ENCODE peak calls at places on chromosomes 11 and 22, in six cellular contexts. Z is MM.1S, M is HEK293T, T is G401, L is HT1080, D is H9. F is an unnamed sample.

GRCh38 chr11:19871531-19871930 is 158.9 kb downstream of the NAV2 start:
- DNase-seq in Z (no peak), M (no peak), T (peak; percentile 88), L (no peak), D (no peak), F (no peak)

GRCh38 chr22:27407369-27407985 is 394.1 kb downstream of the MN1 start:
- DNase-seq in Z (no peak), M (no peak), T (no peak), L (no peak), D (no peak), F (no peak)

GRCh38 chr22:38033522-38034277 is 23.5 kb upstream of the PICK1 start:
- DNase-seq in Z (no peak), M (no peak), T (peak; percentile 53), L (no peak), D (peak; percentile 26), F (no peak)

GRCh38 chr11:124535552-124536232 is 7.8 kb downstream of the OR8B12 start:
- DNase-seq in Z (no peak), M (no peak), T (no peak), L (peak; percentile 26), D (no peak), F (peak; percentile 7)

GRCh38 chr11:75508051-75508561 is 17.6 kb downstream of the GDPD5 start:
- DNase-seq in Z (no peak), M (no peak), T (no peak), L (no peak), D (no peak), F (no peak)

GRCh38 chr11:132607575-132607974 is 924.7 kb downstream of the OPCML start:
- DNase-seq in Z (no peak), M (no peak), T (no peak), L (no peak), D (no peak), F (peak; percentile 41)

GRCh38 chr22:19674129-19674928 is 40.0 kb upstream of the SEPTIN5 start:
- DNase-seq in Z (no peak), M (no peak), T (no peak), L (no peak), D (no peak), F (no peak)

GRCh38 chr22:47158457-47158856 is 396.0 kb downstream of the TBC1D22A start:
- DNase-seq in Z (no peak), M (no peak), T (no peak), L (no peak), D (no peak), F (no peak)

GRCh38 chr11:75728992-75729391 is 11.4 kb downstream of the MOGAT2 start:
- DNase-seq in Z (no peak), M (no peak), T (no peak), L (no peak), D (no peak), F (no peak)

GRCh38 chr11:117390743-117391142 is 63.1 kb downstream of the CEP164 start:
- DNase-seq in Z (no peak), M (no peak), T (no peak), L (no peak), D (no peak), F (no peak)

GRCh38 chr11:12359761-12360160 is 17.6 kb upstream of the PARVA start:
- DNase-seq in Z (no peak), M (no peak), T (no peak), L (no peak), D (no peak), F (peak; percentile 62)

GRCh38 chr11:126133902-126134301 is 71.2 kb upstream of the CDON start:
- DNase-seq in Z (no peak), M (no peak), T (no peak), L (no peak), D (no peak), F (no peak)

GRCh38 chr11:14454861-14455632 is 44.6 kb downstream of the COPB1 start:
- DNase-seq in Z (no peak), M (peak; percentile 19), T (peak; percentile 66), L (peak; percentile 59), D (no peak), F (peak; percentile 63)

GRCh38 chr11:78300108-78300507 is 111.4 kb downstream of the USP35 start:
- DNase-seq in Z (no peak), M (no peak), T (no peak), L (no peak), D (no peak), F (no peak)

GRCh38 chr11:32374261-32374711 is 61.1 kb downstream of the WT1 start:
- DNase-seq in Z (peak; percentile 75), M (peak; percentile 46), T (peak; percentile 1), L (peak; percentile 60), D (peak; percentile 83), F (peak; percentile 67)

GRCh38 chr22:38937036-38937435 is 20.4 kb upstream of the APOBEC3A start:
- DNase-seq in Z (no peak), M (no peak), T (no peak), L (no peak), D (no peak), F (no peak)

F was measured in ELR.